ENCODE peak calls at places on chromosomes 3 and 15, in seven cellular contexts. U is lower lobe of right lung, C is foreskin fibroblast, O is heart right ventricle, K is left ventricle myocardium inferior, T is BJ, I is hepatocyte. J is an unnamed sample.

GRCh38 chr15:98734472-98735284 is 86.3 kb downstream of the IGF1R start:
- DNase-seq in O (no peak), C (peak), U (no peak), K (no peak), T (no peak), I (no peak), J (no peak)

GRCh38 chr3:167057586-167057985 is 322.5 kb downstream of the ZBBX start:
- DNase-seq in C (no peak), K (no peak), O (no peak), U (no peak), I (no peak), T (no peak), J (no peak)

GRCh38 chr3:38136272-38136806 is 588 bp downstream of the ACAA1 start:
- DNase-seq in O (no peak), U (peak), K (no peak), T (no peak), I (no peak), C (peak), J (no peak)

GRCh38 chr3:111072016-111072891 is 638 bp downstream of the NECTIN3 start:
- DNase-seq in K (peak), O (peak), I (peak), C (peak), T (no peak), U (peak), J (no peak)

GRCh38 chr3:23587513-23587912 is 218.2 kb upstream of the UBE2E1 start:
- DNase-seq in O (no peak), T (no peak), C (no peak), I (no peak), K (no peak), U (no peak), J (no peak)

GRCh38 chr3:195237981-195238625 is 32.9 kb downstream of the XXYLT1 start:
- DNase-seq in C (no peak), I (no peak), T (no peak), K (no peak), O (peak), U (peak), J (no peak)

GRCh38 chr3:99877180-99877579 is 59.5 kb downstream of the CMSS1 start:
- DNase-seq in O (no peak), C (no peak), T (no peak), I (no peak), U (no peak), K (no peak), J (no peak)

GRCh38 chr15:55768670-55769185 is 25.8 kb upstream of the PRTG start:
- DNase-seq in T (no peak), U (no peak), O (no peak), I (no peak), K (no peak), C (peak), J (no peak)

GRCh38 chr3:52210550-52211046 is 12.6 kb downstream of the ALAS1 start:
- DNase-seq in U (no peak), C (peak), T (no peak), K (no peak), I (peak), O (no peak), J (no peak)

GRCh38 chr3:72696815-72697214 is 151.4 kb downstream of the SHQ1 start:
- DNase-seq in T (no peak), K (no peak), I (no peak), O (no peak), C (no peak), U (no peak), J (no peak)

GRCh38 chr3:159236306-159236705 is 434.5 kb downstream of the MFSD1 start:
- DNase-seq in I (no peak), U (no peak), T (no peak), K (no peak), O (no peak), C (peak), J (no peak)

GRCh38 chr15:31609243-31609642 is 282.6 kb downstream of the KLF13 start:
- DNase-seq in O (no peak), U (no peak), C (no peak), I (no peak), K (no peak), T (no peak), J (no peak)

GRCh38 chr3:49273825-49274532 is 3.1 kb downstream of the C3orf62 start:
- DNase-seq in T (no peak), C (no peak), I (no peak), O (no peak), K (no peak), U (no peak), J (no peak)

GRCh38 chr3:14511623-14511965 is 28.5 kb downstream of the GRIP2 start:
- DNase-seq in C (no peak), K (no peak), T (no peak), O (no peak), U (no peak), I (no peak), J (no peak)

GRCh38 chr3:56915969-56916586 is 114.3 kb upstream of the ARHGEF3 start:
- DNase-seq in C (no peak), O (peak), U (peak), K (peak), I (no peak), T (no peak), J (no peak)

GRCh38 chr15:73120269-73120668 is 68.0 kb downstream of the NEO1 start:
- DNase-seq in I (no peak), K (no peak), C (no peak), T (no peak), O (no peak), U (no peak), J (no peak)

GRCh38 chr3:124772081-124772831 is 42.0 kb downstream of the UMPS start:
- DNase-seq in T (no peak), I (peak), K (no peak), U (no peak), C (peak), O (peak), J (no peak)

GRCh38 chr3:54861248-54862067 is 66.4 kb downstream of the LRTM1 start:
- DNase-seq in U (no peak), C (no peak), I (no peak), O (no peak), K (peak), T (no peak), J (no peak)

GRCh38 chr15:96122077-96123027 is 208.1 kb upstream of the NR2F2 start:
- DNase-seq in C (peak), T (no peak), I (peak), O (no peak), U (no peak), K (no peak), J (no peak)

GRCh38 chr3:154161806-154162205 is 40.6 kb downstream of the ARHGEF26 start:
- DNase-seq in U (no peak), T (no peak), I (no peak), O (no peak), K (no peak), C (no peak), J (no peak)

GRCh38 chr3:194270627-194271458 is 80.3 kb downstream of the CPN2 start:
- DNase-seq in C (peak), U (peak), T (no peak), K (peak), I (peak), O (peak), J (no peak)

GRCh38 chr3:23518441-23518840 is 287.3 kb upstream of the UBE2E1 start:
- DNase-seq in C (no peak), O (no peak), T (no peak), K (no peak), U (no peak), I (no peak), J (no peak)

GRCh38 chr3:194879126-194879887 is 193.6 kb downstream of the FAM43A start:
- DNase-seq in I (no peak), U (peak), K (no peak), O (peak), C (no peak), T (no peak), J (no peak)

GRCh38 chr3:13574798-13575451 is 26.0 kb downstream of the FBLN2 start:
- DNase-seq in I (peak), U (no peak), O (no peak), K (no peak), T (no peak), C (peak), J (no peak)

GRCh38 chr15:66838671-66839239 is 136.7 kb downstream of the SMAD6 start:
- DNase-seq in K (no peak), I (peak), U (no peak), T (no peak), C (peak), O (no peak), J (no peak)

GRCh38 chr3:157544501-157545139 is 41.4 kb upstream of the VEPH1 start:
- DNase-seq in I (no peak), K (no peak), C (peak), U (no peak), O (no peak), T (no peak), J (peak)

GRCh38 chr15:59224474-59224873 is 17.8 kb downstream of the LDHAL6B start:
- DNase-seq in K (peak), C (no peak), I (peak), T (no peak), O (peak), U (no peak), J (no peak)

GRCh38 chr3:112676659-112677234 is 35.8 kb upstream of the CCDC80 start:
- DNase-seq in C (peak), T (peak), O (peak), K (peak), I (peak), U (peak), J (peak)

GRCh38 chr3:122060044-122060694 is 5.0 kb downstream of the CD86 start:
- DNase-seq in I (no peak), T (no peak), K (no peak), O (no peak), U (no peak), C (no peak), J (no peak)

GRCh38 chr3:197440717-197441303 is 115.0 kb downstream of the BDH1 start:
- DNase-seq in I (no peak), U (no peak), O (no peak), T (no peak), K (no peak), C (no peak), J (no peak)

GRCh38 chr3:187382609-187383151 is 14.5 kb downstream of the RTP4 start:
- DNase-seq in C (peak), U (no peak), K (no peak), O (no peak), I (peak), T (no peak), J (no peak)

GRCh38 chr3:35296533-35296932 is 342.8 kb upstream of the ARPP21 start:
- DNase-seq in K (no peak), I (no peak), O (no peak), T (no peak), C (peak), U (no peak), J (no peak)

GRCh38 chr15:80581976-80582375 is 113.1 kb upstream of the ABHD17C start:
- DNase-seq in I (no peak), K (no peak), U (no peak), O (no peak), T (no peak), C (peak), J (no peak)

GRCh38 chr3:156630081-156630772 is 44.2 kb upstream of the TIPARP start:
- DNase-seq in O (no peak), U (no peak), T (no peak), C (peak), K (no peak), I (no peak), J (no peak)

GRCh38 chr3:13688824-13689223 is 139.9 kb downstream of the FBLN2 start:
- DNase-seq in K (no peak), U (no peak), T (no peak), I (no peak), O (no peak), C (no peak), J (no peak)

DNA sequence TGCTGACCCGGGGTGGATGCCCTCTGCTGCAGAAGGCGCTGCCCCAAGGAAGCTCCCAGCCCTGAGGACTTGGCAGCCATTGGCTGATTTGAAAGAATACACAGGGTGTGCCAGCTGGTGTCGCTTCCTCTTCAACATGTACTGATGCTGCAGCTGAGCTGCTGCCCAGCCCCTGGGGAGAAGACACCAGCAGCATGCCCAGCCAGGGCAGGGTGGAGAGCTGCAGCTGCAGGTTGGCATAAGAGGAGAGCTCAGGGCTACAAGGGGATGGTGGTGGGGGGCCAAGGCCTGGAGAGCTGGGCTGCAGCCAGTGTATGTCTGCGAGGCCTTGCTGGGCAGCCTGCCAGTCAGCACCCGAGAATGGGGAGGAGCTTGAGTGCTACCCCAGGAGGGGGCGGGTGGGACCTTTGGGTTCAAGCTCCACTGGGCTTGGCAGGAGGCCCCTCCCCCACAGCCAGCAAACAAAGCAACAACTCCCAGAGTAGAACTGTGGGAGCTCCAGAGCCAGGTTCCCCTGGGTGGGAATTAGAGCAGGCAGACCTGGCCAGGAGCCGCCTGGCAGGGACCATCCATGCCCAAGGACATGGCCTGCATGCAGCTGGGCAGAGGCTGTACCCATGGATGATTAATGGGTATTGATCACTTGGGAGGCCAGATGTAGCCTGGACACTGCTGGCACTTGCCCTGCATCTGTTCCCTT is 9.2 kb upstream of the SEMA4B start:
- DNase-seq in T (no peak), C (peak), U (peak), K (peak), O (peak), I (peak), J (no peak)
- H3K4me3 ChIP-seq in T (no peak), C (no peak), U (no peak), K (peak), O (no peak), I (no peak), J (no peak)

GRCh38 chr3:129992781-129993180 is 18.3 kb downstream of the TRH start:
- DNase-seq in I (peak), O (no peak), C (peak), T (no peak), U (no peak), K (no peak), J (no peak)
- TF ChIP-seq CTCF in I (peak), O (no peak), C (peak), T (peak), U (no peak), K (peak), J (peak)

DNA sequence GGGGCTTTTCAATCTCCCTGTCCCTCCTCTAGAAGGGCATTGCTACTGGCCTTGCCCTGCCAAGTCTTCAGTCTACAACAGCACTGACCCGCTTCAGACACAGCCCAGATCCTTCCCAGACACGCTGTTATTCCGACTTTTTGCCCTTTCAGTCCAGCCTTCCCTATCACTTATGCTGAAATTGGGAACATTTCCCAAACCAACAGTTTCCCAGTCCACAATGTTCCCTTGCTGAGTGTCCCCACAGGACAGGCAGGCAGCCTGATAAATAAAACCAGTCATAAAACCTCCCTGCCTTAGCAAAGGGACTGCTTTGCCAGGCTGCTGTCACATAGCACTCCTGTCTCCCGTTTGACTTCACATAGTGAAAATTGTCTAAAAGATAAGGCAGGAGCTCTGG is 43.5 kb downstream of the GOLGA6L2 start:
- DNase-seq in C (no peak), K (peak), U (no peak), O (peak), I (no peak), T (no peak), J (no peak)
- H3K4me3 ChIP-seq in C (no peak), K (peak), U (no peak), O (no peak), I (no peak), T (no peak), J (no peak)

GRCh38 chr3:166011771-166012170 is 174.5 kb upstream of the BCHE start:
- DNase-seq in C (no peak), T (no peak), I (no peak), O (no peak), U (no peak), K (no peak), J (no peak)

DNA sequence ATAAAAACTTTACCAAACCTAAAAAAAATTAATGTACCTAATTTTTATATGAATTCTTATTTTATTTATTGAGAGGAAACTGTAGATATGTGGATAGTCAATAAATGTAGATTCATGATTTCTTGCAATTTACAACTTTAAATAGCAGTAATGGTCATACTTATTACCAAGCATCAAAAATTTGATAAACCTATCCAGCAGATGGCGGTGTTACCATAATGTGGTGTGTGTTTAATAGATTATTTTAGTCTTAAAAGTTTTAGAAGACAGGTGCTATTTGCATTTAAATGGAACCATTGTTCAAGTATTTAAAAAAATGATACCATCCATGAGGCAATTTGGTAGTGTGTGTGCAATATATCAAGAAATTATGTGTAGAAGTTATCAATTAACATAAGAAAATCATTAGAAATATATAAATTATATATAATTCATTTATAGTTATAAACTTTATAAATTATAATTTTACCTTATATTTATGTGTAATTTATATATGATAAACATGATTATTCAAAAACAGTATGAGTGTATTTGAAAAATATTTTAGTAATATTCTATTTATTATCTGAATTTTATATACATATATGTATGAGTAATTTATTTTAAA is 176.0 kb upstream of the BCHE start:
- DNase-seq in I (peak), C (peak), T (no peak), O (no peak), U (no peak), K (no peak), J (no peak)
- TF ChIP-seq CTCF in I (peak), C (peak), T (peak), O (peak), U (peak), K (peak), J (peak)

GRCh38 chr3:133928136-133928893 is 32.6 kb upstream of the RAB6B start:
- DNase-seq in U (no peak), K (no peak), O (no peak), T (no peak), I (no peak), C (no peak), J (no peak)
- H3K4me3 ChIP-seq in U (peak), K (peak), O (no peak), T (no peak), I (peak), C (no peak), J (no peak)

DNA sequence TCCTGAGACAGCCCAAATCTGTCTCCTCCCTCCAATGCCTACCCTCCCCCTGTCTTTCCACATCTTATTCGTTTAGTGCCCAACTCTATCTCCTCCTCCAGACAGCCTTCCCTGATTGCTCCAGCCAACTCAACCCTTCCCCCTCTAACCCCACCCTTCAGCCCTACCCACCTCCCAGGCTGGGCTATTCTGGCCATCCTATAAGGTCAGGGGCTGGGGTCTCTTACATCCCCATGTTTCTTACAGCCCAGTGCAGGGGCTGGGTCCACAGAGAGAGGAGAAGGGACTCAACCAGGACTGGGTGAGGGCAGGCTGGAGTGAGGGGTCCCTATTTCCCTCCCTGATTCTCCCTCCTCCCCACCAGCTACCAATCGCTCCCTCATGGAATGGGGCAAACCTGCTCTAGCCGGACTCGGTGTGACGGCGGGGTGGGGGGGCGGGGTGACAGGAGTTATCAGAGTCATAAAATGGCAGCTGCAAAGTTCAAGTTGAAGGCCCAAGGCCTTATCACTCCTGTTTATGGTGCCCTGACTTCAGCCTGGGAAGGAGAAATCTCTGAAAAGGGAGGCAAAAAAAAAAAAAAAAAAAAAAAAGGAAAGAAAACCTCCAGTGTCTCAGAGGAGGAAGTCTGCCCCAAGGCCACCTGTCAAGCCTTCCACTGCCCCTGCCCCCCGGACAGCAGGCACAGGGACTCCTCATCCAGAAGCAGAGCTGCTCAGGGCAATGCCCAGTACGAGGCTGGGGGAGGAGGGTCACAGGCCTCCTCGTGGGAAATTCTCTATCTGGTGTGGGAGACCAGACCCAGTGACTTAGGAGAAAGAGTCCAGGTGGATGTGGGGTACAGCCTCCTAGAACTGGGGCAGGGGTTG is 2.1 kb downstream of the VIPR1 start:
- DNase-seq in O (peak), T (no peak), I (peak), U (no peak), C (no peak), K (no peak), J (no peak)
- TF ChIP-seq CTCF in O (no peak), T (no peak), I (no peak), U (no peak), C (no peak), K (no peak), J (no peak)

DNA sequence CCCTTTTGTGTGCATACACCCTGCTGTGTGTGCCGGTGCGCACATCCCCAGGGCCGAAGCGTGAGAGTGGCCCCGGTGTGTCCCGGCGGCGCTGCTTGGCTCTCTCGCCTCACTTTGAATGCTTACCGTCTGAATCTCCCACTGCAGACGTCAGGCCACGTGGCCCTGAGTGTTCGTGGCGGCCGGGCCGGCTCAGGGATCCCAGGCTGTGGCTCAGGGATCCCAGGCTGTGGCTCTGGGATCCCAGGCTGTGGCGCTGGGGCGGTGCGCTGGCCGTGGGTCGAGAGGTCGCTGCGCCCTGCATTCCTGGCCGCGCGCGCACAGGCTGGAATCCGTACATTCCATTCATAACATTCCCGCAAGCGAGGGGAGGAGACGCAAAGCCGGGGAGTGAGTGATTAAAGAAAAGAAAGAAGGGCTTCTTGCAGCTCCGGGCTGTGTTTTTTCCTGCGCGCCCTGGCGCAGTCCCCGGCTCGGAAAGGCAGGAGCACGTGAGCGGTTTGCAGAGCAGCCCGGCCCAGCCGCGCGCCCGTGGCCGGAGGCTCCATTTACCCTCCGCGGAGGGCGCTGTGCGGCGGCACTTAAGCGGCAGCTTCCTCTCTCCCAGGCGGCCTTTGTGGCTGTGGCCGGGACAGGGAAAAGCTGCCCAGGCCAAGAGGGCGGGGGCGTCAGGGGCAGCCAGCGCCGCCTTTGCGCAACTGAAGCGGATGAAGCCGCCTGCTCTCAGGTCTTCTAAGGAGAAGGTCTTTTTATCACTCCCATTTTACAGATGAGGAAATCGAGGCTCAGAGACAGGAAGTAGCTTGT is 87.0 kb upstream of the ALDH1L1 start:
- DNase-seq in O (peak), T (peak), K (peak), I (peak), U (peak), C (peak), J (peak)
- H3K4me3 ChIP-seq in O (peak), T (peak), K (peak), I (no peak), U (peak), C (peak), J (peak)